ENCODE peak calls at places on chromosomes 2 and 18, in five cellular contexts. Q, F, J, S and W are unnamed samples.

GRCh38 chr2:71939588-71940535 is 207.8 kb downstream of the CYP26B1 start:
- DNase-seq in Q (no peak), F (no peak), S (peak; percentile 76), J (peak; percentile 15), W (peak; percentile 18)

GRCh38 chr2:11540148-11540995 is 6.5 kb downstream of the GREB1 start:
- DNase-seq in S (no peak), Q (peak; percentile 65), F (no peak), J (no peak), W (no peak)

GRCh38 chr2:133266926-133267590 is 301.2 kb downstream of the NCKAP5 start:
- DNase-seq in S (no peak), Q (no peak), J (no peak), F (no peak), W (no peak)

GRCh38 chr2:217326238-217327022 is 466.6 kb upstream of the TNP1 start:
- DNase-seq in F (no peak), S (no peak), Q (no peak), J (no peak), W (no peak)

GRCh38 chr2:85255813-85256581 is 71.8 kb downstream of the TGOLN2 start:
- DNase-seq in S (no peak), J (no peak), F (no peak), Q (peak; percentile 63), W (no peak)

GRCh38 chr18:31977270-31977872 is 34.4 kb upstream of the TRAPPC8 start:
- DNase-seq in S (no peak), J (peak; percentile 69), Q (peak; percentile 18), F (peak; percentile 63), W (peak; percentile 33)

GRCh38 chr2:71453404-71454220 is at the start of gene DYSF:
- DNase-seq in F (no peak), J (peak; percentile 40), S (peak; percentile 38), Q (peak; percentile 60), W (no peak)

GRCh38 chr2:1747065-1747941 is 3.0 kb upstream of the PXDN start:
- DNase-seq in F (no peak), S (no peak), J (peak; percentile 12), Q (no peak), W (peak; percentile 5)

GRCh38 chr2:175366814-175367213 is 185.3 kb upstream of the ATP5MC3 start:
- DNase-seq in F (peak; percentile 61), S (peak; percentile 22), Q (peak; percentile 37), J (peak; percentile 42), W (peak; percentile 22)

GRCh38 chr18:2657788-2658458 is 2.4 kb downstream of the SMCHD1 start:
- DNase-seq in J (no peak), S (no peak), Q (no peak), F (peak; percentile 13), W (no peak)

GRCh38 chr18:9380571-9381390 is 46.2 kb downstream of the TWSG1 start:
- DNase-seq in Q (peak; percentile 49), S (no peak), J (no peak), F (no peak), W (no peak)

GRCh38 chr2:83191316-83191715 is 1267.8 kb downstream of the SUCLG1 start:
- DNase-seq in S (no peak), Q (no peak), F (no peak), J (no peak), W (no peak)

GRCh38 chr18:10377956-10378355 is 76.5 kb upstream of the APCDD1 start:
- DNase-seq in S (no peak), F (no peak), Q (no peak), J (no peak), W (no peak)

GRCh38 chr2:137888845-137889244 is 75.4 kb upstream of the HNMT start:
- DNase-seq in S (no peak), Q (peak; percentile 63), F (peak; percentile 45), J (peak; percentile 23), W (peak; percentile 50)

GRCh38 chr2:70686577-70687460 is 81.2 kb downstream of the ADD2 start:
- DNase-seq in F (peak; percentile 76), S (no peak), Q (no peak), J (peak; percentile 31), W (no peak)

GRCh38 chr2:209260281-209260680 is 163.6 kb upstream of the MAP2 start:
- DNase-seq in Q (no peak), F (no peak), J (no peak), S (no peak), W (no peak)

GRCh38 chr18:62863629-62864028 is 148.3 kb downstream of the PHLPP1 start:
- DNase-seq in F (no peak), Q (no peak), J (peak; percentile 53), S (no peak), W (no peak)

GRCh38 chr2:74762789-74763188 is 71.1 kb upstream of the HK2 start:
- DNase-seq in F (no peak), Q (no peak), J (no peak), S (no peak), W (no peak)
- TF ChIP-seq CTCF in F (no peak), Q (no peak), J (no peak), S (no peak), W (no peak)

GRCh38 chr2:168528016-168528415 is 71.9 kb downstream of the CERS6 start:
- DNase-seq in S (no peak), F (no peak), Q (no peak), J (no peak), W (no peak)
- H3K27ac ChIP-seq in S (peak overlapping the region; percentile 49), F (no peak overlapping the region), Q (no peak overlapping the region), J (peak overlapping the region; percentile 6), W (no peak overlapping the region)

GRCh38 chr2:25602333-25602723 is 71.0 kb downstream of the DTNB start:
- DNase-seq in F (peak; percentile 69), J (no peak), S (no peak), Q (no peak), W (no peak)

GRCh38 chr2:25608718-25609117 is 64.7 kb downstream of the DTNB start:
- DNase-seq in Q (no peak), F (no peak), J (no peak), S (no peak), W (no peak)

GRCh38 chr2:25606892-25607291 is 66.5 kb downstream of the DTNB start:
- DNase-seq in Q (no peak), F (peak; percentile 49), J (no peak), S (no peak), W (no peak)
- TF ChIP-seq CTCF in Q (peak; percentile 48), F (peak; percentile 64), J (peak; percentile 70), S (peak; percentile 77), W (peak; percentile 54)

GRCh38 chr18:38940475-38940862 is 1374.9 kb upstream of the CELF4 start:
- DNase-seq in J (no peak), F (no peak), Q (no peak), S (no peak), W (no peak)
- H3K27ac ChIP-seq in J (no peak overlapping the region), F (no peak overlapping the region), Q (no peak overlapping the region), S (no peak overlapping the region), W (no peak overlapping the region)

GRCh38 chr2:238240761-238241711 is 1.2 kb upstream of the HES6 start:
- DNase-seq in F (peak; percentile 91), J (peak; percentile 44), Q (peak; percentile 95), S (no peak), W (peak; percentile 77)
- TF ChIP-seq CTCF in F (no peak), J (no peak), Q (no peak), S (no peak), W (no peak)

DNA sequence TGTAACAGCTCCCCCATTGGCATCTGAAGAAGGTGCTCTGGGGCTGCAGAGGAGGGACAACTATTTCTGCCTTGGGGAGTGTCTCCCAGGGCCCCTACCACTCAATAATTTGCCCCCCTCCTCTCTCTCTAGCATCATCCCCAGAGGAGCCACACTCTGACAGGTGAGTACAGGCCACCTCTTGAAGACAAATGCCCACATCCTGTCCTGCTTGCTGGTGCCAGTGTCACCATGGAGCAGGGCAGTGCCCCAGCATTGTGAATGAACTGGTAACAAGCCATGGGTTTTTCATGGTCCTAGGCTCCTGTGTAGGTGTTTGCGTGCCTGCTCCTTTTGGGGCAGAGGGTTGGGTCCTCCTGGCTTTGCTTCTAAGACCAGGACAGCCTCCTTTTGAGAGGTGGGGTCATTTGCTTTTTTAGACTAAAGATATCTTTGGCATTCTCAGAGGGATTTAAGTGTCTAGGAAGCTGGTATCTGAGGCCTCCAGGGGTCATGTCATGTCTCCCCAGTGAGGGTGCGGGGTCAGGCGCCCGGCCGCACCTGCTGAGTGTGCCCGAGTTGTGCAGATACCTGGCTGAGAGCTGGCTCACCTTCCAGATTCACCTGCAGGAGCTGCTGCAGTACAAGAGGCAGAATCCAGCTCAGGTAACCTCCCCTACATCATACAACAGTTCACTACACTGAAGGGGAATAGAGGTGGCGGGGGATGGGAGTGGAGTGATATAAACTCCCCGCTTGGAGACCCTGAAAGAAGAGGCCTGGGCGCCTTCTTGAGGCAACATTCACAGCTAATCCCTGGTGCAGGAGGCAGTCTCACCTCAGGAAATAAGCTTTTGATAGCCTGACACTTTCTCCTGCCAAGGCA is 1.8 kb downstream of the RETREG2 start:
- DNase-seq in F (no peak), Q (no peak), S (no peak), J (peak; percentile 21), W (peak; percentile 14)
- H3K27ac ChIP-seq in F (no peak overlapping the region), Q (no peak overlapping the region), S (no peak overlapping the region), J (no peak overlapping the region), W (no peak overlapping the region)